ENCODE peak calls at places on chromosomes 2 and 18, in six cellular contexts. O is OCI-LY7, R is IMR-90, F is endothelial cell, J is GM10248, P is HFFc6. Q is an unnamed sample.
A peak's percentile ranks its signal among the peaks of the same experiment; 100 is the strongest.

GRCh38 chr2:4049463-4049862 is 346.1 kb downstream of the DCDC2C start:
- DNase-seq in O (no peak), J (no peak), F (no peak), R (no peak), P (no peak), Q (no peak)

GRCh38 chr18:3151379-3152264 is 68.1 kb downstream of the MYOM1 start:
- DNase-seq in J (peak; percentile 65), O (peak; percentile 59), F (no peak), P (peak; percentile 34), R (peak; percentile 52), Q (no peak)

GRCh38 chr2:9336534-9337354 is 86.6 kb downstream of the ITGB1BP1 start:
- DNase-seq in R (peak; percentile 97), O (no peak), J (no peak), F (no peak), P (peak; percentile 84), Q (no peak)

GRCh38 chr2:201228271-201228911 is 31.9 kb upstream of the CASP8 start:
- DNase-seq in R (no peak), J (no peak), O (no peak), P (no peak), F (no peak), Q (no peak)

GRCh38 chr18:9707381-9708056 is 582 bp upstream of the RAB31 start:
- DNase-seq in O (no peak), P (no peak), R (peak; percentile 45), F (peak; percentile 14), J (no peak), Q (no peak)

GRCh38 chr2:1964659-1965058 is 220.3 kb upstream of the PXDN start:
- DNase-seq in P (no peak), J (no peak), O (no peak), R (no peak), F (no peak), Q (no peak)

GRCh38 chr2:152706477-152707020 is 10.7 kb downstream of the PRPF40A start:
- DNase-seq in R (no peak), O (no peak), F (no peak), P (no peak), J (no peak), Q (no peak)

GRCh38 chr18:3794537-3795348 is 344.8 kb downstream of the TGIF1 start:
- DNase-seq in P (peak; percentile 97), J (no peak), F (no peak), R (peak; percentile 99), O (peak; percentile 16), Q (peak; percentile 27)

GRCh38 chr2:11329759-11330158 is 14.7 kb downstream of the ROCK2 start:
- DNase-seq in F (no peak), R (peak; percentile 68), O (no peak), P (peak; percentile 60), J (no peak), Q (no peak)

GRCh38 chr2:56030062-56030461 is 106.5 kb upstream of the EFEMP1 start:
- DNase-seq in J (no peak), P (no peak), O (no peak), F (no peak), R (no peak), Q (no peak)

GRCh38 chr18:45121146-45121545 is 440.5 kb downstream of the SETBP1 start:
- DNase-seq in J (no peak), F (no peak), O (no peak), P (no peak), R (no peak), Q (no peak)

GRCh38 chr2:120546077-120546864 is 189.4 kb upstream of the GLI2 start:
- DNase-seq in P (peak; percentile 83), R (peak; percentile 99), O (no peak), F (no peak), J (no peak), Q (no peak)

GRCh38 chr2:3180082-3180908 is 197.3 kb downstream of the EIPR1 start:
- DNase-seq in P (no peak), O (no peak), F (no peak), J (no peak), R (no peak), Q (no peak)

GRCh38 chr18:32530947-32531651 is 60.4 kb upstream of the GAREM1 start:
- DNase-seq in O (no peak), J (no peak), P (no peak), R (peak; percentile 36), F (no peak), Q (peak; percentile 25)

GRCh38 chr18:10399465-10399864 is 55.0 kb upstream of the APCDD1 start:
- DNase-seq in F (no peak), R (no peak), P (no peak), J (no peak), O (no peak), Q (no peak)

GRCh38 chr2:98902209-98903063 is 33.6 kb downstream of the CRACDL start:
- DNase-seq in F (no peak), O (no peak), R (no peak), J (no peak), P (no peak), Q (no peak)

GRCh38 chr18:40672590-40672989 is 1282.4 kb upstream of the PIK3C3 start:
- DNase-seq in P (no peak), J (no peak), O (no peak), F (no peak), R (no peak), Q (no peak)

GRCh38 chr18:11104307-11104706 is 45.1 kb downstream of the PIEZO2 start:
- DNase-seq in J (no peak), O (no peak), R (no peak), P (no peak), F (no peak), Q (no peak)

GRCh38 chr18:67771271-67771670 is 254.8 kb upstream of the DSEL start:
- DNase-seq in F (no peak), R (peak; percentile 87), J (no peak), O (no peak), P (peak; percentile 66), Q (no peak)

GRCh38 chr2:203551653-203552250 is 16.7 kb upstream of the RAPH1 start:
- DNase-seq in R (peak; percentile 70), F (no peak), P (no peak), J (no peak), O (no peak), Q (no peak)

GRCh38 chr2:70946832-70947442 is 11.2 kb downstream of the ATP6V1B1 start:
- DNase-seq in F (peak; percentile 71), J (peak; percentile 56), R (peak; percentile 60), P (peak; percentile 38), O (peak; percentile 69), Q (peak; percentile 76)

GRCh38 chr18:12424252-12424651 is 16.5 kb downstream of the PRELID3A start:
- DNase-seq in O (no peak), P (no peak), F (no peak), R (no peak), J (no peak), Q (no peak)

GRCh38 chr2:171272039-171272438 is 111.3 kb upstream of the TLK1 start:
- DNase-seq in J (no peak), P (peak; percentile 88), R (peak; percentile 93), O (no peak), F (no peak), Q (no peak)

GRCh38 chr2:1602359-1603010 is 141.8 kb downstream of the PXDN start:
- DNase-seq in F (no peak), O (no peak), J (no peak), R (no peak), P (no peak), Q (no peak)

GRCh38 chr2:238761802-238762373 is 86.0 kb upstream of the TWIST2 start:
- DNase-seq in P (no peak), J (no peak), F (peak; percentile 24), R (peak; percentile 32), O (no peak), Q (peak; percentile 11)

GRCh38 chr18:79596451-79597175 is 83.0 kb upstream of the CTDP1 start:
- DNase-seq in O (no peak), J (no peak), F (no peak), R (no peak), P (no peak), Q (no peak)

GRCh38 chr18:62066121-62066818 is 120.6 kb downstream of the PIGN start:
- DNase-seq in F (no peak), R (no peak), O (no peak), P (no peak), J (no peak), Q (no peak)

GRCh38 chr2:280655-281110 is 7.2 kb downstream of the ALKAL2 start:
- DNase-seq in P (no peak), R (no peak), J (no peak), O (no peak), F (no peak), Q (no peak)
- TF ChIP-seq CTCF in P (no peak), R (no peak), J (no peak), O (no peak), F (no peak), Q (no peak)

DNA sequence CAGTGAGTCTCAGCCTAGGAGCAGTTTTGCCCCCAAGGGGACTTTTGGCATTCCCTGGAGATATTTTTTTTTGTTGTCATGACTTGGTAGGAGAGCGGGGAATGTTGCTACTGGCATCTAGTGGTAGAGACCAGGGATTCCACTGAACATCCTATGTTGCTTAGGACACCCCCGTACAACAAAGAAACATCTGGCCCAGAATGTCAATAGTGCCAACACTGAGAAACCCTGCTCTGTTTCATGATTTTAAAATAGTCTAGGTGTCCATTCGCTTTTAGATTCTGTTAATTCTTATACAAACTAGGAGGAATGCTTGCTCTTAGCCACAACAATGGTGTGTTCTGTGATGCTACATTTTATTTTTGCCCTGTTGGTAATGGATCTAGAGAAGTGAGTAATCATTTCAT is 225.8 kb upstream of the SIX3 start:
- DNase-seq in F (peak; percentile 17), P (peak; percentile 60), O (peak; percentile 3), R (peak; percentile 27), J (no peak), Q (no peak)
- TF ChIP-seq CTCF in F (no peak), P (peak; percentile 75), O (peak; percentile 54), R (peak; percentile 49), J (peak; percentile 7), Q (no peak)

GRCh38 chr2:42961385-42961800 is 169.0 kb upstream of the HAAO start:
- DNase-seq in J (no peak), F (no peak), R (no peak), O (peak; percentile 64), P (no peak), Q (no peak)

GRCh38 chr2:42960835-42961165 is 168.4 kb upstream of the HAAO start:
- DNase-seq in J (no peak), R (no peak), O (no peak), P (no peak), F (no peak), Q (no peak)

GRCh38 chr2:42962521-42962953 is 170.2 kb upstream of the HAAO start:
- DNase-seq in F (no peak), R (peak; percentile 39), P (no peak), O (peak; percentile 44), J (peak; percentile 48), Q (peak; percentile 37)

GRCh38 chr2:42963452-42964068 is 171.2 kb upstream of the HAAO start:
- DNase-seq in P (no peak), O (no peak), R (no peak), F (no peak), J (no peak), Q (no peak)

DNA sequence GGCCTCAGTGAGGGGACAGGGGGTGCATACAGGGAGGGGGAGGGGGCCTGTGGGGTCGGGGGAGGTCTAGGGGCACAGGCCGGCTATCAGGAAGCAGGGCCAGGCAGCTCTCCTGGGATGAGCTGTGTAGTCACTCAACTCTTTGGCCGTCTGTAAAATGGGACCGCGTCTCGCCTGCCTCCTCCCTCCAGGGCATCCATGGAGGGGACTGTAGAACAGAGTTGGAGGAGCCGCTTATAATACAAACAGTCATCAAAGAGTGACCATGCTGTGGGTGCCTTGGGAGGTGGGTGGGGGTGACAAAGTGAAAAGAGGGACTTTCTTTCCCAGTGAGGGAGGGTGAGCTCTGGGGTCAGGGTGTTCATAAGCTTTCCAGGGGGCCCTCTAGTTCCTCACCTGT is 169.6 kb upstream of the HAAO start:
- DNase-seq in O (no peak), J (no peak), R (no peak), P (no peak), F (no peak), Q (no peak)
- TF ChIP-seq CTCF in O (no peak), J (no peak), R (no peak), P (no peak), F (no peak), Q (no peak)

GRCh38 chr2:72581560-72582181 is 244.2 kb downstream of the EXOC6B start:
- DNase-seq in J (no peak), P (no peak), R (no peak), O (no peak), F (peak; percentile 6), Q (no peak)
- TF ChIP-seq CTCF in J (no peak), P (peak; percentile 54), R (no peak), O (no peak), F (no peak), Q (no peak)